ENCODE peak calls at places on chromosome 6, in ten cellular contexts. One of them, this sample, is unnamed.

GRCh38 chr6:132548746-132549463 is 3.6 kb upstream of the TAAR8 start:
- DNase-seq in RPMI8226: no peak
- DNase-seq in HFFc6: no peak
- DNase-seq in iPS DF 6.9: no peak
- DNase-seq in stimulated activated CD8-positive, alpha-beta memory T cell treated with anti-CD3 and anti-CD28 coated beads, Interleukin-4, amount 100 ng/mL, for 4 hours: no peak
- DNase-seq in 8988T: no peak
- DNase-seq in fibroblast of the aortic adventitia: no peak
- DNase-seq in stimulated activated CD4-positive, alpha-beta T cell treated with anti-CD3 and anti-CD28 coated beads, Interleukin-1b, Interleukin-23, amount 100 ng/mL, for 24 hours: no peak
- DNase-seq in stomach: no peak
- DNase-seq in C1 segment of cervical spinal cord: no peak
- DNase-seq in this sample: no peak

GRCh38 chr6:114039835-114040234 is 68.9 kb upstream of the HDAC2 start:
- DNase-seq in stimulated activated CD8-positive, alpha-beta memory T cell treated with anti-CD3 and anti-CD28 coated beads, Interleukin-4, amount 100 ng/mL, for 4 hours: no peak
- DNase-seq in RPMI8226: no peak
- DNase-seq in fibroblast of the aortic adventitia: no peak
- DNase-seq in C1 segment of cervical spinal cord: no peak
- DNase-seq in stimulated activated CD4-positive, alpha-beta T cell treated with anti-CD3 and anti-CD28 coated beads, Interleukin-1b, Interleukin-23, amount 100 ng/mL, for 24 hours: no peak
- DNase-seq in HFFc6: no peak
- DNase-seq in 8988T: no peak
- DNase-seq in stomach: no peak
- DNase-seq in iPS DF 6.9: no peak
- DNase-seq in this sample: no peak

GRCh38 chr6:20291764-20292227 is 79.5 kb upstream of the MBOAT1 start:
- DNase-seq in stimulated activated CD8-positive, alpha-beta memory T cell treated with anti-CD3 and anti-CD28 coated beads, Interleukin-4, amount 100 ng/mL, for 4 hours: peak; percentile 42
- DNase-seq in iPS DF 6.9: peak; percentile 85
- DNase-seq in stomach: peak; percentile 82
- DNase-seq in RPMI8226: peak; percentile 87
- DNase-seq in stimulated activated CD4-positive, alpha-beta T cell treated with anti-CD3 and anti-CD28 coated beads, Interleukin-1b, Interleukin-23, amount 100 ng/mL, for 24 hours: peak; percentile 69
- DNase-seq in fibroblast of the aortic adventitia: peak; percentile 89
- DNase-seq in HFFc6: peak; percentile 68
- DNase-seq in 8988T: no peak
- DNase-seq in C1 segment of cervical spinal cord: peak; percentile 60
- DNase-seq in this sample: peak; percentile 85

GRCh38 chr6:38307730-38308129 is 332.0 kb downstream of the BTBD9 start:
- DNase-seq in C1 segment of cervical spinal cord: no peak
- DNase-seq in stomach: no peak
- DNase-seq in RPMI8226: no peak
- DNase-seq in fibroblast of the aortic adventitia: peak; percentile 17
- DNase-seq in stimulated activated CD8-positive, alpha-beta memory T cell treated with anti-CD3 and anti-CD28 coated beads, Interleukin-4, amount 100 ng/mL, for 4 hours: no peak
- DNase-seq in HFFc6: no peak
- DNase-seq in iPS DF 6.9: no peak
- DNase-seq in 8988T: no peak
- DNase-seq in stimulated activated CD4-positive, alpha-beta T cell treated with anti-CD3 and anti-CD28 coated beads, Interleukin-1b, Interleukin-23, amount 100 ng/mL, for 24 hours: no peak
- DNase-seq in this sample: no peak

GRCh38 chr6:3372184-3372846 is 84.5 kb downstream of the SLC22A23 start:
- DNase-seq in stomach: no peak
- DNase-seq in stimulated activated CD4-positive, alpha-beta T cell treated with anti-CD3 and anti-CD28 coated beads, Interleukin-1b, Interleukin-23, amount 100 ng/mL, for 24 hours: no peak
- DNase-seq in fibroblast of the aortic adventitia: no peak
- DNase-seq in RPMI8226: no peak
- DNase-seq in 8988T: no peak
- DNase-seq in HFFc6: no peak
- DNase-seq in C1 segment of cervical spinal cord: no peak
- DNase-seq in stimulated activated CD8-positive, alpha-beta memory T cell treated with anti-CD3 and anti-CD28 coated beads, Interleukin-4, amount 100 ng/mL, for 4 hours: no peak
- DNase-seq in iPS DF 6.9: no peak
- DNase-seq in this sample: no peak

GRCh38 chr6:136889271-136890193 is 32.6 kb upstream of the SLC35D3 start:
- DNase-seq in stimulated activated CD8-positive, alpha-beta memory T cell treated with anti-CD3 and anti-CD28 coated beads, Interleukin-4, amount 100 ng/mL, for 4 hours: no peak
- DNase-seq in HFFc6: no peak
- DNase-seq in 8988T: no peak
- DNase-seq in RPMI8226: no peak
- DNase-seq in iPS DF 6.9: no peak
- DNase-seq in stimulated activated CD4-positive, alpha-beta T cell treated with anti-CD3 and anti-CD28 coated beads, Interleukin-1b, Interleukin-23, amount 100 ng/mL, for 24 hours: no peak
- DNase-seq in C1 segment of cervical spinal cord: no peak
- DNase-seq in stomach: no peak
- DNase-seq in fibroblast of the aortic adventitia: no peak
- DNase-seq in this sample: no peak

GRCh38 chr6:143241110-143241509 is 180.4 kb downstream of the AIG1 start:
- DNase-seq in HFFc6: no peak
- DNase-seq in stimulated activated CD8-positive, alpha-beta memory T cell treated with anti-CD3 and anti-CD28 coated beads, Interleukin-4, amount 100 ng/mL, for 4 hours: no peak
- DNase-seq in RPMI8226: no peak
- DNase-seq in stomach: no peak
- DNase-seq in stimulated activated CD4-positive, alpha-beta T cell treated with anti-CD3 and anti-CD28 coated beads, Interleukin-1b, Interleukin-23, amount 100 ng/mL, for 24 hours: no peak
- DNase-seq in C1 segment of cervical spinal cord: no peak
- DNase-seq in fibroblast of the aortic adventitia: peak; percentile 56
- DNase-seq in 8988T: no peak
- DNase-seq in iPS DF 6.9: no peak
- DNase-seq in this sample: no peak

GRCh38 chr6:150667977-150668716 is 68.5 kb downstream of the PLEKHG1 start:
- DNase-seq in HFFc6: peak; percentile 51
- DNase-seq in C1 segment of cervical spinal cord: peak; percentile 7
- DNase-seq in stimulated activated CD4-positive, alpha-beta T cell treated with anti-CD3 and anti-CD28 coated beads, Interleukin-1b, Interleukin-23, amount 100 ng/mL, for 24 hours: no peak
- DNase-seq in fibroblast of the aortic adventitia: peak; percentile 90
- DNase-seq in stimulated activated CD8-positive, alpha-beta memory T cell treated with anti-CD3 and anti-CD28 coated beads, Interleukin-4, amount 100 ng/mL, for 4 hours: no peak
- DNase-seq in RPMI8226: peak; percentile 44
- DNase-seq in iPS DF 6.9: no peak
- DNase-seq in stomach: peak; percentile 97
- DNase-seq in 8988T: no peak
- DNase-seq in this sample: peak; percentile 91

GRCh38 chr6:49913656-49914055 is 47.3 kb upstream of the CRISP1 start:
- DNase-seq in stimulated activated CD8-positive, alpha-beta memory T cell treated with anti-CD3 and anti-CD28 coated beads, Interleukin-4, amount 100 ng/mL, for 4 hours: no peak
- DNase-seq in HFFc6: no peak
- DNase-seq in C1 segment of cervical spinal cord: no peak
- DNase-seq in fibroblast of the aortic adventitia: no peak
- DNase-seq in iPS DF 6.9: no peak
- DNase-seq in stimulated activated CD4-positive, alpha-beta T cell treated with anti-CD3 and anti-CD28 coated beads, Interleukin-1b, Interleukin-23, amount 100 ng/mL, for 24 hours: no peak
- DNase-seq in 8988T: no peak
- DNase-seq in stomach: no peak
- DNase-seq in RPMI8226: no peak
- DNase-seq in this sample: peak; percentile 43